ENCODE peak calls at places on chromosomes 1 and 21, in nine cellular contexts. K is stimulated activated CD4-positive, alpha-beta T cell treated with anti-CD3 and anti-CD28 coated beads, Interleukin-1b, Interleukin-23, amount 100 ng/mL, for 24 hours; C is retinal pigment epithelial cell; E is NCI-H774; Q is cardiac fibroblast; W is CD4-positive, alpha-beta T cell; R is stimulated activated CD8-positive, alpha-beta memory T cell treated with anti-CD3 and anti-CD28 coated beads, Interleukin-12 subunit alpha, Interleukin-12 subunit beta, amount 100 ng/mL, for 4 hours; U is aorta; Z is heart right ventricle. T is an unnamed sample.

GRCh38 chr1:31591425-31592093 is 15.2 kb downstream of the TINAGL1 start:
- DNase-seq in E (no peak), Z (no peak), U (no peak), K (no peak), W (no peak), Q (no peak), C (no peak), R (no peak), T (no peak)

GRCh38 chr1:202760589-202760988 is 47.6 kb downstream of the KDM5B start:
- DNase-seq in Q (peak), Z (no peak), R (no peak), E (no peak), C (no peak), K (no peak), W (no peak), U (no peak), T (no peak)

GRCh38 chr1:38140025-38140487 is 93.5 kb upstream of the POU3F1 start:
- DNase-seq in E (no peak), C (no peak), Q (no peak), W (no peak), U (no peak), K (no peak), R (no peak), Z (no peak), T (no peak)

GRCh38 chr1:200641175-200641489 is 20.6 kb upstream of the KIF14 start:
- DNase-seq in Z (no peak), K (no peak), C (no peak), U (no peak), E (no peak), W (no peak), R (no peak), Q (peak), T (no peak)

GRCh38 chr1:199550384-199551067 is 477.0 kb upstream of the NR5A2 start:
- DNase-seq in Z (no peak), W (no peak), C (peak), R (no peak), E (no peak), U (no peak), Q (peak), K (no peak), T (no peak)

GRCh38 chr1:169160845-169161511 is 54.5 kb downstream of the ATP1B1 start:
- DNase-seq in R (no peak), E (no peak), C (no peak), Z (no peak), Q (peak), W (no peak), K (no peak), U (no peak), T (no peak)

GRCh38 chr1:198986442-198986841 is 347.6 kb downstream of the PTPRC start:
- DNase-seq in R (no peak), E (no peak), U (no peak), W (no peak), Q (no peak), Z (no peak), C (no peak), K (no peak), T (no peak)

GRCh38 chr1:53046930-53047329 is 15.1 kb upstream of the PODN start:
- DNase-seq in C (no peak), W (no peak), U (peak), E (no peak), R (no peak), Z (no peak), K (no peak), Q (peak), T (peak)

GRCh38 chr1:184629261-184629660 is 125.4 kb downstream of the EDEM3 start:
- DNase-seq in E (no peak), Z (no peak), C (no peak), Q (no peak), K (no peak), R (no peak), U (no peak), W (no peak), T (no peak)

GRCh38 chr21:45248893-45249381 is 38.8 kb downstream of the POFUT2 start:
- DNase-seq in C (no peak), U (peak), W (no peak), E (no peak), Q (peak), K (no peak), Z (no peak), R (no peak), T (peak)

GRCh38 chr1:47650205-47650604 is 212.4 kb downstream of the FOXD2 start:
- DNase-seq in U (no peak), R (no peak), Z (no peak), C (peak), Q (peak), E (peak), K (no peak), W (no peak), T (no peak)

GRCh38 chr1:162019006-162019405 is 4.7 kb downstream of the OLFML2B start:
- DNase-seq in C (no peak), E (peak), Q (peak), K (no peak), Z (no peak), U (no peak), W (no peak), R (no peak), T (no peak)